ENCODE peak calls at places on chromosomes 4 and X, in six cellular contexts. F is Right ventricle myocardium superior, K is spleen, R is endothelial cell, L is activated gamma-delta T cell treated with Interleukin-2 at 50 U/mL for 16 hours, W is retina. N is an unnamed sample.

GRCh38 chrX:3345281-3346081 is 971 bp downstream of the MXRA5 start:
- DNase-seq in F (peak; percentile 66), K (peak; percentile 76), R (peak; percentile 41), L (no peak), W (peak; percentile 39), N (no peak)

GRCh38 chr4:23241408-23241807 is 548.7 kb downstream of the GBA3 start:
- DNase-seq in F (no peak), K (no peak), R (no peak), L (no peak), W (no peak), N (no peak)

GRCh38 chr4:146478009-146478408 is 43.7 kb downstream of the SLC10A7 start:
- DNase-seq in F (no peak), K (no peak), R (no peak), L (no peak), W (no peak), N (no peak)

GRCh38 chr4:8419222-8420041 is 21.1 kb downstream of the ACOX3 start:
- DNase-seq in F (no peak), K (no peak), R (no peak), L (no peak), W (no peak), N (no peak)

GRCh38 chrX:23900220-23900797 is 7.4 kb downstream of the APOO start:
- DNase-seq in F (no peak), K (no peak), R (no peak), L (no peak), W (no peak), N (no peak)

GRCh38 chrX:254630-255215 is 26.5 kb upstream of the PLCXD1 start:
- DNase-seq in F (no peak), K (peak; percentile 69), R (no peak), L (no peak), W (no peak), N (no peak)

GRCh38 chrX:132648870-132649269 is 160.0 kb upstream of the MBNL3 start:
- DNase-seq in F (no peak), K (no peak), R (no peak), L (no peak), W (no peak), N (no peak)

GRCh38 chr4:8818063-8818881 is 53.4 kb downstream of the HMX1 start:
- DNase-seq in F (peak; percentile 17), K (peak; percentile 57), R (peak; percentile 2), L (no peak), W (peak; percentile 44), N (no peak)

GRCh38 chr4:140298001-140298400 is 75.4 kb upstream of the SCOC start:
- DNase-seq in F (no peak), K (no peak), R (no peak), L (no peak), W (no peak), N (no peak)

GRCh38 chrX:3815896-3816664 is 102.6 kb upstream of the PRKX start:
- DNase-seq in F (peak; percentile 55), K (peak; percentile 91), R (peak; percentile 15), L (peak; percentile 22), W (peak; percentile 77), N (no peak)